ENCODE peak calls at places on chromosomes 2 and 18, in nine cellular contexts. One of them, this sample, is unnamed.

GRCh38 chr2:217901826-217902225 is 101.0 kb downstream of the TNS1 start:
- DNase-seq in esophagus squamous epithelium: no peak
- DNase-seq in gastrocnemius medialis: no peak
- DNase-seq in K562: no peak
- DNase-seq in GM12878: no peak
- DNase-seq in spleen: no peak
- DNase-seq in HCT116: no peak
- DNase-seq in H1: no peak
- DNase-seq in prostate gland: no peak
- DNase-seq in this sample: no peak

GRCh38 chr18:44917865-44918476 is 237.3 kb downstream of the SETBP1 start:
- DNase-seq in K562: no peak
- DNase-seq in GM12878: no peak
- DNase-seq in HCT116: no peak
- DNase-seq in gastrocnemius medialis: no peak
- DNase-seq in H1: no peak
- DNase-seq in spleen: no peak
- DNase-seq in prostate gland: no peak
- DNase-seq in esophagus squamous epithelium: no peak
- DNase-seq in this sample: peak; percentile 77

GRCh38 chr2:201057715-201058248 is 13.7 kb downstream of the HYCC2 start:
- DNase-seq in K562: no peak
- DNase-seq in prostate gland: no peak
- DNase-seq in gastrocnemius medialis: no peak
- DNase-seq in GM12878: no peak
- DNase-seq in esophagus squamous epithelium: no peak
- DNase-seq in spleen: no peak
- DNase-seq in HCT116: no peak
- DNase-seq in H1: no peak
- DNase-seq in this sample: no peak

GRCh38 chr2:12091201-12091806 is 344.9 kb downstream of the LPIN1 start:
- DNase-seq in prostate gland: no peak
- DNase-seq in GM12878: no peak
- DNase-seq in spleen: no peak
- DNase-seq in HCT116: no peak
- DNase-seq in H1: no peak
- DNase-seq in gastrocnemius medialis: no peak
- DNase-seq in esophagus squamous epithelium: no peak
- DNase-seq in K562: no peak
- DNase-seq in this sample: no peak

GRCh38 chr2:8416836-8417832 is 264.7 kb upstream of the ID2 start:
- DNase-seq in HCT116: no peak
- DNase-seq in GM12878: no peak
- DNase-seq in prostate gland: no peak
- DNase-seq in spleen: no peak
- DNase-seq in K562: no peak
- DNase-seq in esophagus squamous epithelium: no peak
- DNase-seq in H1: no peak
- DNase-seq in gastrocnemius medialis: no peak
- DNase-seq in this sample: no peak

GRCh38 chr2:94870392-94871225 is 621 bp upstream of the TEKT4 start:
- DNase-seq in GM12878: no peak
- DNase-seq in HCT116: no peak
- DNase-seq in esophagus squamous epithelium: no peak
- DNase-seq in spleen: peak; percentile 61
- DNase-seq in H1: peak; percentile 95
- DNase-seq in prostate gland: no peak
- DNase-seq in K562: peak; percentile 36
- DNase-seq in gastrocnemius medialis: no peak
- DNase-seq in this sample: peak; percentile 42

GRCh38 chr2:215797676-215798075 is 215.7 kb downstream of the MREG start:
- DNase-seq in K562: no peak
- DNase-seq in HCT116: no peak
- DNase-seq in H1: no peak
- DNase-seq in GM12878: no peak
- DNase-seq in esophagus squamous epithelium: no peak
- DNase-seq in gastrocnemius medialis: no peak
- DNase-seq in spleen: no peak
- DNase-seq in prostate gland: no peak
- DNase-seq in this sample: no peak

GRCh38 chr2:231037731-231038482 is 584 bp downstream of the C2orf72 start:
- DNase-seq in GM12878: no peak
- DNase-seq in H1: peak; percentile 58
- DNase-seq in spleen: no peak
- DNase-seq in prostate gland: peak; percentile 19
- DNase-seq in HCT116: no peak
- DNase-seq in gastrocnemius medialis: no peak
- DNase-seq in esophagus squamous epithelium: no peak
- DNase-seq in K562: peak; percentile 34
- DNase-seq in this sample: no peak

GRCh38 chr2:41710944-41711343 is 336.9 kb upstream of the PKDCC start:
- DNase-seq in spleen: no peak
- DNase-seq in GM12878: no peak
- DNase-seq in K562: no peak
- DNase-seq in esophagus squamous epithelium: no peak
- DNase-seq in prostate gland: no peak
- DNase-seq in HCT116: no peak
- DNase-seq in gastrocnemius medialis: no peak
- DNase-seq in H1: no peak
- DNase-seq in this sample: no peak

GRCh38 chr18:72772916-72773315 is 94.9 kb downstream of the NETO1 start:
- DNase-seq in H1: no peak
- DNase-seq in prostate gland: no peak
- DNase-seq in GM12878: no peak
- DNase-seq in spleen: no peak
- DNase-seq in HCT116: no peak
- DNase-seq in K562: no peak
- DNase-seq in esophagus squamous epithelium: no peak
- DNase-seq in gastrocnemius medialis: no peak
- DNase-seq in this sample: no peak

DNA sequence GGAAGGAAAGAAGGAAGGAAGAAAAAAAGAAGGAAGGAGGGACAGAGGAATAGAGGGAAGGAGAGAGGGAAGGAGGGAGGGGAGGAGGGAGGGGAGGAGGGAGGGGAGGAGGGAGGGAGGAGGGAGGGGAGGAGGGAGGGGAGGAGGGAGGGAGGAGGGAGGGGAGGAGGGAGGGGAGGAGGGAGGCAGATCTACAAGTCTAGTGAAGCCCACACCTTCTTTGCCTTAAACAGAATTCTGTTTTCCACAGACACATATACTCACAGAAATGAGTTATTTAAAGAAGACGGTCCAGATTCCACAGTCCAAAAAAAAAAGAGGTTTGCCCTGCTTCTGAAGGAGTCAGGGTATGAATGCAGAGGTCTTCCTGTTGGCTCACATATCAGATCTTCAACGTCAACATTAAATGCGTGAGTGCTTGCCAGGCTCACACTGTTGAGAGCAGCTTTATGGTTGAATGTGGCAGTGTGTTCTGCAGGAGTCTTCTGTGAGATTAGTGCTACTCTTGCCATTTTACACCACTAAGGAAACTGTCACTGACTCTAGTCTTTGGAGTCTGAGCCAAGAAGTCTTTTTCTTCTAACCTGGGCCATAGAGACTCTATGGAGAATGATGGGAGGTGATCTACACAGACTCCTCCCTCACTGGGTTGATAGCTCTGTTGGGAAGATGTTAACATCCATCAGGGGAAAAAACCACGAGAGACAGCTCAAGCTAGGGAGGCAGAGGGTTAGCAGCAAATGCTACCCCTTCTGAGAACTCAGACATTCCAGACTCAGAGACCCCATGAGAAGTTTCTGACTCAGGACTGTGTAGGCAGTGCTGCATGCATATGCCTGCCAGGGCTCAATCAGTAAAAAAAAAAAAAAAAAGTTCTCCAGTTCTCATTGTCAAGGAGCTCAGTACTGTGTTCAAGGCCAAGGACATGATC is 23.3 kb downstream of the PAX8 start:
- DNase-seq in spleen: no peak
- DNase-seq in K562: no peak
- DNase-seq in GM12878: no peak
- DNase-seq in esophagus squamous epithelium: no peak
- DNase-seq in gastrocnemius medialis: no peak
- DNase-seq in prostate gland: no peak
- DNase-seq in H1: no peak
- DNase-seq in HCT116: no peak
- DNase-seq in this sample: no peak
- TF ChIP-seq CTCF in spleen: no peak
- TF ChIP-seq CTCF in K562: no peak
- TF ChIP-seq CTCF in GM12878: no peak
- TF ChIP-seq CTCF in esophagus squamous epithelium: no peak
- TF ChIP-seq CTCF in gastrocnemius medialis: no peak
- TF ChIP-seq CTCF in prostate gland: no peak
- TF ChIP-seq CTCF in H1: no peak
- TF ChIP-seq CTCF in HCT116: no peak
- TF ChIP-seq CTCF in this sample: no peak

GRCh38 chr18:24013061-24013460 is 1.5 kb upstream of the TTC39C start:
- DNase-seq in gastrocnemius medialis: no peak
- DNase-seq in GM12878: no peak
- DNase-seq in prostate gland: no peak
- DNase-seq in spleen: no peak
- DNase-seq in esophagus squamous epithelium: no peak
- DNase-seq in H1: no peak
- DNase-seq in HCT116: no peak
- DNase-seq in K562: no peak
- DNase-seq in this sample: no peak

GRCh38 chr18:24015897-24016631 is 1.5 kb downstream of the TTC39C start:
- DNase-seq in prostate gland: no peak
- DNase-seq in spleen: no peak
- DNase-seq in HCT116: no peak
- DNase-seq in gastrocnemius medialis: no peak
- DNase-seq in GM12878: no peak
- DNase-seq in H1: no peak
- DNase-seq in K562: no peak
- DNase-seq in esophagus squamous epithelium: no peak
- DNase-seq in this sample: no peak

GRCh38 chr18:24016643-24017042 is 2.1 kb downstream of the TTC39C start:
- DNase-seq in HCT116: peak; percentile 26
- DNase-seq in H1: no peak
- DNase-seq in gastrocnemius medialis: no peak
- DNase-seq in esophagus squamous epithelium: no peak
- DNase-seq in K562: no peak
- DNase-seq in prostate gland: no peak
- DNase-seq in GM12878: no peak
- DNase-seq in spleen: no peak
- DNase-seq in this sample: no peak

GRCh38 chr18:24014062-24014985 is at the start of gene TTC39C:
- DNase-seq in GM12878: no peak
- DNase-seq in spleen: peak; percentile 96
- DNase-seq in gastrocnemius medialis: peak; percentile 21
- DNase-seq in HCT116: peak; percentile 13
- DNase-seq in K562: peak; percentile 73
- DNase-seq in esophagus squamous epithelium: peak; percentile 49
- DNase-seq in H1: peak; percentile 79
- DNase-seq in prostate gland: peak; percentile 54
- DNase-seq in this sample: peak; percentile 84

DNA sequence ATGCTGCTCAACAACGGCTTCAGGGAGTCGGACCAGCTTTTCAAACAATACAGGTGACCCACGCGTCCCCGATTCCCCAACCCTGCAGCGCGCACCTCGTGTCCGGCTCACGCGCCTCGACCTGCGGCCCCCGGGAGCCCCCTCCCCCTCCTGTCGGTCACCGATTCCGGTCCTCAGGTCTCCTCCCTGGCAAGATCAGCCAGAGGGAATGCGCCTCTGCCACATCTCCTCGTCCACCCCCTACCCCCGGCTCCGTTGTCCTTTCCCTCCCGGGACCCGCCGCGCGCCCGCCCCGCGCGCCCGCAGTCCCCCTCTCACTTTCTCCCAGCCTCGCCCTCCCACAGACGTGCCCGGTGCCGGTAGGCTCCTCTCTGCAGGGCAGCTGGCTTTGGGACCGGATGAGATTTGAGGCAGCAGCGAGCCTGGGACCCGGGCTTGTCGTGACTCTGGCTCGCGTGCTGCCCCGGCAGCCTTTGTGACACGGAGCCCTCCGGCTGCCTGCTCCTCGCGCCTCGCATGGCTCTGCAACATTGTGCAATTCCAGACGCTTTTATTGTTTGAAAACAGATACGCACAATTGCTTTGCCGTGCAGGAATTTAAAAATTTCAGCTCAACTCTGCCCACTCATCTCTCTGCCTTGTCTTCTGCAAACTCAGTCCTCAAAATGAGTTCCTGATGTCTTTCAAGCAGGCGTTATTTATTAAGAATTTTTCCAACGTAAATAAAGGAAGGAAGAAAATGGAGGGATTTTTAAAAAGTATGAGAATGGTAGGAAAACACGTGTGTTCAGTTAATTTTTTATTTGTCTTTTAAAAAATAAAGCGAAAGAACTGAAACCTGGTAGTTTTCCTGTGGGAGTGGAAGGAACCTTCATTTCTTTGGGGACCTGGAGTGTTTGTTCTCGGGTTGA is 687 bp downstream of the TTC39C start:
- DNase-seq in GM12878: no peak
- DNase-seq in HCT116: no peak
- DNase-seq in esophagus squamous epithelium: no peak
- DNase-seq in spleen: peak; percentile 89
- DNase-seq in gastrocnemius medialis: peak; percentile 22
- DNase-seq in prostate gland: peak; percentile 40
- DNase-seq in H1: no peak
- DNase-seq in K562: no peak
- DNase-seq in this sample: peak; percentile 71
- H3K4me1 ChIP-seq in GM12878: peaks cover 60% of the 10 kb centered on the region
- H3K4me1 ChIP-seq in HCT116: peaks cover 9% of the 10 kb centered on the region
- H3K4me1 ChIP-seq in esophagus squamous epithelium: peaks cover 8% of the 10 kb centered on the region
- H3K4me1 ChIP-seq in spleen: peaks cover 83% of the 10 kb centered on the region
- H3K4me1 ChIP-seq in gastrocnemius medialis: peaks cover 10% of the 10 kb centered on the region
- H3K4me1 ChIP-seq in prostate gland: no peaks in the 10 kb centered on the region
- H3K4me1 ChIP-seq in H1: peaks cover 8% of the 10 kb centered on the region
- H3K4me1 ChIP-seq in K562: peaks cover 17% of the 10 kb centered on the region
- H3K4me1 ChIP-seq in this sample: peaks cover 20% of the 10 kb centered on the region

DNA sequence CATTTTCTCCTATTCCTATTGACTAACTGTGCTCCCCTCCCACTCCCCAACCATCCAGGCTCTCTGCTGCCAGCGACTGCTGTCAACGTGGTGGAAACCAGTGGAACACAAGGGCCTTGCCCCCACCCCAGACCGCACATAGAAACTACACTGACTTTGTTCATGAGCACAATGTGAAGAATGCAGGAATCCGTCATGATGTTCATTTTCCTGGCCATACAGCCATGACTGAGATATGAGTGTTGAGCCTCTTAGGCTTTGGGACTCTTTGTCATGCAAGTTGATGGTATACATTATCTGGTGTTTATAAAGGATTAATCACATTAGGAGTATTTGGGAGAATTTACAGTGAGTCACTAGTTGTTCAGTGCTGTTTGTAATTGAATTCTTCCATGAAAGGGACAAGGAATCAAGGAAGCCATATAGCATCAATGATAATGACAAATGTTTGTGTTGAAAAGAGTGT is 91.2 kb downstream of the EPB41L5 start:
- DNase-seq in esophagus squamous epithelium: no peak
- DNase-seq in K562: no peak
- DNase-seq in GM12878: no peak
- DNase-seq in HCT116: no peak
- DNase-seq in H1: no peak
- DNase-seq in spleen: no peak
- DNase-seq in prostate gland: no peak
- DNase-seq in gastrocnemius medialis: no peak
- DNase-seq in this sample: no peak
- TF ChIP-seq POLR2A in esophagus squamous epithelium: no peak
- TF ChIP-seq POLR2A in K562: no peak
- TF ChIP-seq POLR2A in GM12878: no peak
- TF ChIP-seq POLR2A in HCT116: no peak
- TF ChIP-seq POLR2A in H1: no peak
- TF ChIP-seq POLR2A in spleen: no peak
- TF ChIP-seq POLR2A in prostate gland: no peak
- TF ChIP-seq POLR2A in gastrocnemius medialis: no peak
- TF ChIP-seq POLR2A in this sample: no peak

GRCh38 chr2:102971661-102972060 is 209.8 kb downstream of the TMEM182 start:
- DNase-seq in GM12878: no peak
- DNase-seq in K562: no peak
- DNase-seq in H1: no peak
- DNase-seq in gastrocnemius medialis: no peak
- DNase-seq in spleen: no peak
- DNase-seq in esophagus squamous epithelium: no peak
- DNase-seq in prostate gland: no peak
- DNase-seq in HCT116: no peak
- DNase-seq in this sample: no peak
- TF ChIP-seq CTCF in GM12878: no peak
- TF ChIP-seq CTCF in K562: no peak
- TF ChIP-seq CTCF in H1: no peak
- TF ChIP-seq CTCF in gastrocnemius medialis: no peak
- TF ChIP-seq CTCF in spleen: no peak
- TF ChIP-seq CTCF in esophagus squamous epithelium: no peak
- TF ChIP-seq CTCF in prostate gland: no peak
- TF ChIP-seq CTCF in HCT116: no peak
- TF ChIP-seq CTCF in this sample: no peak